ENCODE peak calls at places on chromosomes 11 and 22, in eight cellular contexts. Z, O, I, X, R, A, P and G are unnamed samples.

GRCh38 chr22:20239063-20239950 is 28.8 kb downstream of the RTN4R start:
- DNase-seq in Z (no peak), O (peak), I (peak), X (no peak), R (no peak), A (no peak), P (no peak), G (peak)

GRCh38 chr11:1310772-1311468 is 1.5 kb upstream of the TOLLIP start:
- DNase-seq in Z (no peak), O (no peak), I (peak), X (no peak), R (no peak), A (no peak), P (no peak), G (no peak)

GRCh38 chr11:57638811-57639320 is 10.8 kb downstream of the YPEL4 start:
- DNase-seq in Z (no peak), O (peak), I (no peak), X (no peak), R (no peak), A (no peak), P (no peak), G (no peak)

GRCh38 chr11:65414776-65415498 is 7.7 kb upstream of the NEAT1 start:
- DNase-seq in Z (no peak), O (peak), I (peak), X (no peak), R (no peak), A (no peak), P (peak), G (no peak)

GRCh38 chr22:40462195-40462988 is 92.0 kb downstream of the SGSM3 start:
- DNase-seq in Z (no peak), O (no peak), I (peak), X (no peak), R (no peak), A (no peak), P (no peak), G (no peak)

GRCh38 chr11:88704505-88704904 is 361.3 kb downstream of the GRM5 start:
- DNase-seq in Z (no peak), O (peak), I (no peak), X (peak), R (no peak), A (no peak), P (no peak), G (peak)

GRCh38 chr11:27977031-27977430 is 130.9 kb downstream of the KIF18A start:
- DNase-seq in Z (no peak), O (no peak), I (no peak), X (peak), R (no peak), A (no peak), P (no peak), G (no peak)

GRCh38 chr11:99142237-99142636 is 121.5 kb downstream of the CNTN5 start:
- DNase-seq in Z (no peak), O (no peak), I (no peak), X (no peak), R (no peak), A (no peak), P (no peak), G (no peak)

GRCh38 chr11:71218789-71219499 is 33.4 kb downstream of the SHANK2 start:
- DNase-seq in Z (no peak), O (no peak), I (no peak), X (no peak), R (no peak), A (no peak), P (peak), G (no peak)

GRCh38 chr11:119691020-119691666 is 37.9 kb downstream of the NECTIN1 start:
- DNase-seq in Z (no peak), O (no peak), I (no peak), X (no peak), R (no peak), A (no peak), P (no peak), G (no peak)

GRCh38 chr11:41978951-41979350 is 519.5 kb upstream of the LRRC4C start:
- DNase-seq in Z (no peak), O (no peak), I (no peak), X (no peak), R (no peak), A (no peak), P (no peak), G (no peak)

GRCh38 chr11:86978756-86979608 is 23.8 kb upstream of the FZD4 start:
- DNase-seq in Z (no peak), O (peak), I (no peak), X (peak), R (no peak), A (peak), P (no peak), G (peak)

GRCh38 chr11:14618060-14618459 is 25.5 kb upstream of the PDE3B start:
- DNase-seq in Z (no peak), O (no peak), I (no peak), X (no peak), R (no peak), A (no peak), P (no peak), G (no peak)

GRCh38 chr11:3101921-3102640 is 44.9 kb upstream of the CARS1 start:
- DNase-seq in Z (no peak), O (no peak), I (peak), X (no peak), R (no peak), A (no peak), P (no peak), G (no peak)

GRCh38 chr11:72039108-72039850 is 40.6 kb downstream of the IL18BP start:
- DNase-seq in Z (no peak), O (peak), I (peak), X (peak), R (no peak), A (peak), P (no peak), G (no peak)

GRCh38 chr11:17528181-17528691 is 16.0 kb downstream of the USH1C start:
- DNase-seq in Z (no peak), O (peak), I (peak), X (peak), R (no peak), A (peak), P (no peak), G (peak)

GRCh38 chr11:40188848-40189247 is 1270.6 kb downstream of the LRRC4C start:
- DNase-seq in Z (no peak), O (no peak), I (no peak), X (no peak), R (no peak), A (no peak), P (no peak), G (no peak)

GRCh38 chr11:26842458-26842841 is 120.6 kb upstream of the SLC5A12 start:
- DNase-seq in Z (no peak), O (peak), I (no peak), X (no peak), R (no peak), A (peak), P (peak), G (peak)

GRCh38 chr11:122339661-122340060 is 223.6 kb upstream of the BLID start:
- DNase-seq in Z (no peak), O (peak), I (no peak), X (no peak), R (no peak), A (no peak), P (no peak), G (peak)

GRCh38 chr22:21797444-21798221 is 62.0 kb upstream of the YPEL1 start:
- DNase-seq in Z (no peak), O (peak), I (no peak), X (peak), R (no peak), A (no peak), P (no peak), G (peak)

GRCh38 chr11:128524172-128524571 is 63.2 kb downstream of the ETS1 start:
- DNase-seq in Z (no peak), O (no peak), I (no peak), X (no peak), R (no peak), A (no peak), P (no peak), G (no peak)

GRCh38 chr11:613369-613968 is 2.3 kb downstream of the IRF7 start:
- DNase-seq in Z (no peak), O (no peak), I (peak), X (no peak), R (peak), A (peak), P (peak), G (peak)

GRCh38 chr11:86219291-86220193 is 25.0 kb upstream of the EED start:
- DNase-seq in Z (no peak), O (no peak), I (no peak), X (no peak), R (no peak), A (no peak), P (no peak), G (no peak)

GRCh38 chr11:9957072-9957471 is 293.2 kb downstream of the SWAP70 start:
- DNase-seq in Z (no peak), O (no peak), I (no peak), X (no peak), R (no peak), A (no peak), P (no peak), G (no peak)

GRCh38 chr11:114078423-114078822 is 18.9 kb downstream of the ZBTB16 start:
- DNase-seq in Z (no peak), O (no peak), I (no peak), X (no peak), R (no peak), A (no peak), P (no peak), G (no peak)

GRCh38 chr11:71462726-71463125 is 9.7 kb downstream of the NADSYN1 start:
- DNase-seq in Z (no peak), O (no peak), I (no peak), X (no peak), R (no peak), A (no peak), P (no peak), G (no peak)

GRCh38 chr11:93017821-93018690 is 48.6 kb downstream of the MTNR1B start:
- DNase-seq in Z (no peak), O (peak), I (no peak), X (peak), R (no peak), A (peak), P (no peak), G (peak)

GRCh38 chr11:34199525-34199924 is 94.1 kb downstream of the NAT10 start:
- DNase-seq in Z (no peak), O (no peak), I (no peak), X (no peak), R (no peak), A (no peak), P (no peak), G (no peak)

GRCh38 chr22:47616396-47617020 is 854.1 kb downstream of the TBC1D22A start:
- DNase-seq in Z (no peak), O (no peak), I (peak), X (no peak), R (no peak), A (no peak), P (no peak), G (no peak)

GRCh38 chr11:6626971-6627761 is 7.9 kb upstream of the TPP1 start:
- DNase-seq in Z (no peak), O (no peak), I (no peak), X (no peak), R (no peak), A (no peak), P (no peak), G (no peak)

GRCh38 chr11:117219001-117219400 is 12.9 kb downstream of the PCSK7 start:
- DNase-seq in Z (no peak), O (no peak), I (no peak), X (no peak), R (no peak), A (no peak), P (no peak), G (no peak)

GRCh38 chr11:64770120-64770519 is 8.2 kb downstream of the SF1 start:
- DNase-seq in Z (no peak), O (no peak), I (no peak), X (no peak), R (no peak), A (no peak), P (peak), G (no peak)

GRCh38 chr11:110095554-110095953 is 2.4 kb downstream of the ZC3H12C start:
- DNase-seq in Z (no peak), O (no peak), I (no peak), X (no peak), R (no peak), A (no peak), P (no peak), G (no peak)

GRCh38 chr11:110100476-110101240 is 7.5 kb downstream of the ZC3H12C start:
- DNase-seq in Z (no peak), O (peak), I (no peak), X (no peak), R (no peak), A (no peak), P (no peak), G (no peak)

GRCh38 chr11:110096369-110096976 is 3.3 kb downstream of the ZC3H12C start:
- DNase-seq in Z (no peak), O (no peak), I (no peak), X (no peak), R (no peak), A (no peak), P (no peak), G (no peak)

GRCh38 chr11:110097459-110098012 is 4.3 kb downstream of the ZC3H12C start:
- DNase-seq in Z (no peak), O (no peak), I (no peak), X (no peak), R (no peak), A (peak), P (no peak), G (peak)

GRCh38 chr11:110098645-110099044 is 5.5 kb downstream of the ZC3H12C start:
- DNase-seq in Z (no peak), O (no peak), I (no peak), X (no peak), R (no peak), A (no peak), P (no peak), G (no peak)
- TF ChIP-seq CTCF in Z (no peak), O (no peak), I (no peak), X (no peak), R (no peak), A (no peak), P (no peak), G (no peak)

GRCh38 chr11:20027546-20028014 is 132.7 kb downstream of the DBX1 start:
- DNase-seq in Z (no peak), O (no peak), I (no peak), X (no peak), R (no peak), A (no peak), P (no peak), G (no peak)
- H3K4me3 ChIP-seq in Z (no peak), O (no peak), I (no peak), X (no peak), R (no peak), A (no peak), P (no peak), G (no peak)

GRCh38 chr11:45252134-45252856 is 33.8 kb downstream of the SYT13 start:
- DNase-seq in Z (no peak), O (no peak), I (peak), X (peak), R (no peak), A (peak), P (no peak), G (peak)
- TF ChIP-seq CTCF in Z (peak), O (peak), I (no peak), X (peak), R (no peak), A (peak), P (peak), G (peak)

DNA sequence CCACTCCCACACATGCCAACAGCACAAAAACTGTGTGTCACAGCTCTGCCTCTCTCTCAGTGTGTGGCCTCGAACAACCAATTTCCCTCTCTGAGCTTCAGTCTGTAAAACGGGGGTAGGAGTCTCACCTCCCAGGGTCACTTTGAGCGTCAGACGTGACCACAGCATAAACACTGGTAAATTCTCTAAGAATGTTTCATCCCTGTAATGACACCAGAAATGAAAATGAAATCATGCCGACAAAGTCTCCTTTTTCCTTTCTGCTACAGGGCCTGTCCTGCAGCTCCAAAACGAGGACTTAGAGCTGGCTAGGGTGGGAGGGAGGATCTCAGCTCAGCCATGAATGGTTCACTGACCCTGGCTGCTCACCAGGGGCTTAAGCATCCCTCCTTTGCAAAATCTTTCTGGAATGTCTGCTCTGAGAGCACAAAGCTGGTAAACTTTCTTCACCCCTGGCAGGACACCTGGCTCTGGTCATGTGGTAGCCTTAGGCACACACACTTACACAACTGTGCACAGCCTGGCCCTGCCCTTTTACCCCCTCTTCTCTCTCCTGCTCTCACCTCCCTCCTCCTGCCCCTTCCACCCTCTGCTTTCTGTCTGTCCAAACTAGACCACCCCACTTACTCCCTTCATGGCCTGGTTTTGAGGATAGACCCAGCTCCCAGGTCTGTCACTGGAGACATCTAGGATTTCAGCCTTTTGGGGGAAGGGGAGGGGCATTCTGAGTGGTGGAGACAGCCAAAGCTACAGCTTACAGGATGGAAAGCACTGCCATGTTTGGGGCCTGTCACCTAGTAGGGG is 12.3 kb upstream of the TSKU start:
- DNase-seq in Z (peak), O (peak), I (peak), X (peak), R (peak), A (peak), P (peak), G (peak)
- H3K4me3 ChIP-seq in Z (no peak), O (no peak), I (no peak), X (no peak), R (no peak), A (no peak), P (no peak), G (no peak)

DNA sequence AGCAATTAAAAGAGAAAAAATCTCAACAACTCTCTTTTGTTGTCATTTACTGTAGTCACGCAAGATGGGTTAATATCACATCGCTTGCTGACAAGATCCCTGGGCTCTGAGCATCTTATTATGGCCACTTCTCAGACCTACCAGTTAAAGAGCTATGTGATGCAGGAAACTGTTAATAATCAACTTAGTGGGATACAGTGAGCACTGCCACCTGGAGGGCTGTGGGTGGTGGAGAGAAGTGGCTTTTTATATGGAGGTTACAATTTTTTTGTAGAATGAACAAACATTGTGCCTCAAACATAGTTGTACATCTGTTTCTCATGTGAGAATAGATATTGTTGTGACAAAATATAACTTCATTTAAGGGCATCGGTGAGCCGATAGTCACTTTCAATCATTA is 181.0 kb downstream of the TENM4 start:
- DNase-seq in Z (no peak), O (no peak), I (no peak), X (no peak), R (no peak), A (no peak), P (no peak), G (peak)
- TF ChIP-seq CTCF in Z (peak), O (peak), I (no peak), X (peak), R (no peak), A (peak), P (peak), G (peak)

GRCh38 chr11:121161349-121161917 is 60.4 kb downstream of the TECTA start:
- DNase-seq in Z (no peak), O (no peak), I (no peak), X (no peak), R (no peak), A (no peak), P (no peak), G (no peak)
- H3K4me3 ChIP-seq in Z (no peak), O (no peak), I (no peak), X (no peak), R (no peak), A (no peak), P (no peak), G (no peak)

GRCh38 chr11:101438126-101438525 is 145.7 kb downstream of the TRPC6 start:
- DNase-seq in Z (no peak), O (no peak), I (no peak), X (no peak), R (no peak), A (no peak), P (no peak), G (no peak)

GRCh38 chr11:101434241-101434640 is 149.6 kb downstream of the TRPC6 start:
- DNase-seq in Z (no peak), O (no peak), I (no peak), X (no peak), R (no peak), A (no peak), P (no peak), G (no peak)

GRCh38 chr11:101439488-101439887 is 144.3 kb downstream of the TRPC6 start:
- DNase-seq in Z (no peak), O (no peak), I (no peak), X (no peak), R (no peak), A (no peak), P (no peak), G (no peak)

GRCh38 chr11:101435406-101435805 is 148.4 kb downstream of the TRPC6 start:
- DNase-seq in Z (no peak), O (no peak), I (no peak), X (no peak), R (no peak), A (no peak), P (no peak), G (no peak)

DNA sequence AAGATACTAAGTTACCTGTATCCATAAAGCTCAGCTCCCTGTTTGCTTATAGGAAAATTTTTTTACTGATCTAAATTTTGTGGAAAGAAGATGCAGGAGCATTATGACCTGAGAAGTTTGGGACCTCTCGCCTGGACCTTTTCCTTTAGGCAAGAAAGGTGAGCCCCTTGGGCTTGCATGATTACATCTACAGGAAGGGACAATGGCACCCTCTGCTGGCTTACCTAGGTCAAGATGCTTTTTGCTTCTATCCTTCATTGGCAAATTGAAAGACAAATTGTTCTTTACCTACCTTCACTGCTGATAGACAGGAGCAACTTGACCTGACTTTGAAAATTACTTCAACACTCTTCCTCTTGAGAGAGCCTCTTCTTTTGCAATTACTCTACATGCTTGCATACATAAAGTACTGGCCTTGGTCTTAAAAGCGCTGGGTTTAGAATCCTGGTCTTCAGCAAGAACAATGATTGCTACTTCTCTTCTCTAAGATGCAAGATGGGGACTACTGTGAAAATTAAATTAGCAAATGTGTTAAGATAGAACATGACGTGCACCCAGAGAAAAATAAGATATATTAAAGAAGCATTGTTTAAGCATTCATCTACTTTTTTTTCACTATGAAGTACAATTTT is 147.2 kb downstream of the TRPC6 start:
- DNase-seq in Z (no peak), O (peak), I (peak), X (peak), R (no peak), A (peak), P (no peak), G (peak)
- TF ChIP-seq CTCF in Z (peak), O (peak), I (no peak), X (peak), R (no peak), A (peak), P (peak), G (peak)

DNA sequence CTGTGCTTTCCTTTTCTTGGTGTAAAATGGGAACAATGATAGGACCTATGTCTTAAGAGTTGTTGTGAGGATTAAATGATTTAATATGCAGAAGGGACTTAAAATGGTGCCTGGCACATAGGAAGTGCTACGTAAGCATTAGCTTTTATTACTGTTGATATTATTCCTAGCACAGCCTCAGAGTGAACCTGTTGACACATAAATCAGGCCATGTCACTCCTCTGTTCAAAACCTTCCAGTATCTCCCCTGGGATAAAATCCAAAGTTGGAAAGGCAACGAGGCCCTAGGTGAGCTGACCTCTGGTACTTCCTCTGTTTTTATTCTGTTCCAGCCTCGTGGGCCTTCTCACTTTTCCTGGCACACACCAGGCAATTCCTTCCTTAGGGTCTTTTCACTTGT is 108.8 kb upstream of the CADM1 start:
- DNase-seq in Z (no peak), O (no peak), I (no peak), X (no peak), R (no peak), A (no peak), P (no peak), G (no peak)
- H3K4me3 ChIP-seq in Z (no peak), O (no peak), I (no peak), X (no peak), R (no peak), A (no peak), P (no peak), G (no peak)

GRCh38 chr11:101390539-101390938 is 193.3 kb downstream of the TRPC6 start:
- DNase-seq in Z (no peak), O (peak), I (no peak), X (peak), R (no peak), A (peak), P (no peak), G (peak)
- TF ChIP-seq CTCF in Z (no peak), O (peak), I (no peak), X (peak), R (no peak), A (no peak), P (peak), G (peak)